ENCODE peak calls at places on chromosomes 12 and 14, in four cellular contexts. H is iPS-NIHi11, F is endothelial cell, G is sigmoid colon. B is an unnamed sample.

GRCh38 chr12:56678852-56679251 is 9.2 kb downstream of the PTGES3 start:
- DNase-seq in H (no peak), F (no peak), G (no peak), B (peak; percentile 17)

GRCh38 chr12:50610171-50610570 is 105.4 kb downstream of the DIP2B start:
- DNase-seq in H (no peak), F (no peak), G (no peak), B (no peak)

GRCh38 chr14:95544588-95544987 is 9.7 kb downstream of the GLRX5 start:
- DNase-seq in H (no peak), F (no peak), G (no peak), B (no peak)

GRCh38 chr14:41749425-41749824 is 142.7 kb downstream of the LRFN5 start:
- DNase-seq in H (no peak), F (no peak), G (no peak), B (no peak)

GRCh38 chr12:109358154-109358869 is 10.6 kb downstream of the MYO1H start:
- DNase-seq in H (no peak), F (no peak), G (no peak), B (no peak)

GRCh38 chr12:11797993-11798720 is 148.7 kb downstream of the ETV6 start:
- DNase-seq in H (no peak), F (no peak), G (no peak), B (no peak)

GRCh38 chr12:104056419-104056972 is 6.5 kb upstream of the GLT8D2 start:
- DNase-seq in H (no peak), F (no peak), G (no peak), B (no peak)

GRCh38 chr12:104213952-104214351 is 1.6 kb upstream of the TXNRD1 start:
- DNase-seq in H (no peak), F (no peak), G (no peak), B (no peak)

GRCh38 chr12:51773145-51773869 is 75.2 kb downstream of the FIGNL2 start:
- DNase-seq in H (no peak), F (no peak), G (no peak), B (no peak)

GRCh38 chr12:25241171-25242020 is 9.3 kb downstream of the KRAS start:
- DNase-seq in H (peak; percentile 14), F (no peak), G (no peak), B (no peak)

B was measured in chondrocyte.